ENCODE peak calls at places on chromosomes 16 and 17, in six cellular contexts. D is AG08395; J is activated naive CD4-positive, alpha-beta T cell treated with anti-CD3 and anti-CD28 coated beads for 36 hours; E is cardiac septum; V is activated effector memory CD4-positive, alpha-beta T cell treated with Interleukin-2 at 50 U/mL for 16 hours; S is effector memory CD4-positive, alpha-beta T cell. B is an unnamed sample.

GRCh38 chr17:6831662-6832263 is at the start of gene TEKT1:
- DNase-seq in D (peak), J (peak), E (peak), V (peak), S (peak), B (no peak)

GRCh38 chr17:80512233-80512632 is 32.4 kb upstream of the RPTOR start:
- DNase-seq in D (peak), J (no peak), E (no peak), V (no peak), S (no peak), B (no peak)

GRCh38 chr17:31540602-31541307 is 149.3 kb downstream of the RAB11FIP4 start:
- DNase-seq in D (no peak), J (no peak), E (no peak), V (no peak), S (no peak), B (peak)

GRCh38 chr17:2056221-2057129 is 1.6 kb downstream of the HIC1 start:
- DNase-seq in D (no peak), J (peak), E (no peak), V (peak), S (no peak), B (no peak)

GRCh38 chr16:46947900-46948547 is 25.4 kb downstream of the DNAJA2 start:
- DNase-seq in D (peak), J (peak), E (no peak), V (peak), S (no peak), B (peak)

GRCh38 chr17:18191967-18192366 is 8.3 kb downstream of the ALKBH5 start:
- DNase-seq in D (peak), J (no peak), E (no peak), V (no peak), S (no peak), B (peak)

GRCh38 chr16:29963021-29963743 is 1.3 kb downstream of the TMEM219 start:
- DNase-seq in D (no peak), J (no peak), E (no peak), V (no peak), S (no peak), B (no peak)

GRCh38 chr17:8391711-8392110 is 5.9 kb downstream of the RNF222 start:
- DNase-seq in D (peak), J (no peak), E (no peak), V (no peak), S (no peak), B (no peak)

GRCh38 chr16:67718668-67719047 is 458 bp downstream of the GFOD2 start:
- DNase-seq in D (no peak), J (peak), E (peak), V (no peak), S (no peak), B (peak)

GRCh38 chr17:4850236-4850635 is 17.1 kb downstream of the MINK1 start:
- DNase-seq in D (no peak), J (no peak), E (no peak), V (no peak), S (no peak), B (no peak)

GRCh38 chr17:8991514-8992285 is 26.2 kb upstream of the PIK3R5 start:
- DNase-seq in D (peak), J (peak), E (no peak), V (peak), S (no peak), B (peak)

GRCh38 chr17:57853695-57854094 is 3.9 kb upstream of the MRPS23 start:
- DNase-seq in D (no peak), J (no peak), E (no peak), V (no peak), S (no peak), B (no peak)

GRCh38 chr16:82298472-82298871 is 128.4 kb upstream of the MPHOSPH6 start:
- DNase-seq in D (no peak), J (no peak), E (no peak), V (no peak), S (no peak), B (no peak)

GRCh38 chr17:27408891-27409290 is 47.4 kb upstream of the KSR1 start:
- DNase-seq in D (peak), J (no peak), E (peak), V (no peak), S (no peak), B (no peak)

GRCh38 chr16:23434380-23434779 is 18.6 kb downstream of the COG7 start:
- DNase-seq in D (peak), J (peak), E (no peak), V (peak), S (no peak), B (peak)

GRCh38 chr16:79013930-79014329 is 586.6 kb downstream of the MAF start:
- DNase-seq in D (no peak), J (no peak), E (no peak), V (no peak), S (no peak), B (no peak)

GRCh38 chr17:57572600-57572999 is 172.5 kb downstream of the CCDC182 start:
- DNase-seq in D (no peak), J (no peak), E (no peak), V (no peak), S (no peak), B (no peak)

GRCh38 chr16:70298988-70299938 is at the start of gene DDX19B:
- DNase-seq in D (peak), J (peak), E (peak), V (peak), S (peak), B (peak)

GRCh38 chr16:86118467-86119307 is 219.7 kb downstream of the IRF8 start:
- DNase-seq in D (no peak), J (no peak), E (peak), V (no peak), S (no peak), B (no peak)

GRCh38 chr17:66240013-66240412 is 10.8 kb upstream of the APOH start:
- DNase-seq in D (no peak), J (no peak), E (no peak), V (no peak), S (no peak), B (no peak)

GRCh38 chr16:5776876-5777275 is 679.3 kb upstream of the EEF2KMT start:
- DNase-seq in D (no peak), J (no peak), E (no peak), V (no peak), S (no peak), B (no peak)

GRCh38 chr17:28211811-28212210 is 107.2 kb upstream of the TMEM97 start:
- DNase-seq in D (no peak), J (no peak), E (no peak), V (no peak), S (no peak), B (no peak)

GRCh38 chr17:75271955-75272847 is 1.2 kb upstream of the MIF4GD start:
- DNase-seq in D (peak), J (peak), E (no peak), V (no peak), S (no peak), B (peak)

GRCh38 chr17:81508639-81509047 is 4.0 kb downstream of the ACTG1 start:
- DNase-seq in D (no peak), J (no peak), E (no peak), V (no peak), S (no peak), B (no peak)

GRCh38 chr17:72984145-72984924 is 108.2 kb downstream of the SLC39A11 start:
- DNase-seq in D (peak), J (no peak), E (no peak), V (no peak), S (no peak), B (no peak)

GRCh38 chr17:82263641-82264040 is 9.9 kb downstream of the CSNK1D start:
- DNase-seq in D (no peak), J (no peak), E (no peak), V (no peak), S (no peak), B (no peak)

GRCh38 chr17:50439008-50439407 is 13.0 kb downstream of the ACSF2 start:
- DNase-seq in D (no peak), J (no peak), E (no peak), V (no peak), S (no peak), B (no peak)

GRCh38 chr16:21092951-21093350 is 57.7 kb downstream of the DNAH3 start:
- DNase-seq in D (no peak), J (no peak), E (no peak), V (no peak), S (no peak), B (no peak)

GRCh38 chr17:4019400-4019799 is 55.2 kb upstream of the ATP2A3 start:
- DNase-seq in D (no peak), J (no peak), E (no peak), V (no peak), S (no peak), B (no peak)

GRCh38 chr16:20317117-20317516 is 10.2 kb downstream of the GP2 start:
- DNase-seq in D (no peak), J (no peak), E (no peak), V (no peak), S (no peak), B (no peak)

B was measured in NAMALWA.